ENCODE peak calls at places on chromosomes 5 and 9, in seven cellular contexts. E, H, I, C, Q, W and B are unnamed samples.

GRCh38 chr5:160133071-160133917 is 14.0 kb upstream of the PWWP2A start:
- DNase-seq in Q (no peak), H (peak), I (no peak), E (no peak), C (no peak), W (no peak), B (no peak)

GRCh38 chr5:57173026-57173317 is 887 bp upstream of the GPBP1 start:
- DNase-seq in I (no peak), H (no peak), W (no peak), Q (no peak), E (no peak), C (no peak), B (no peak)

GRCh38 chr9:137083418-137084004 is 3.3 kb upstream of the MAN1B1 start:
- DNase-seq in Q (no peak), I (no peak), E (peak), H (peak), C (no peak), W (peak), B (no peak)

GRCh38 chr5:7392401-7393024 is 3.4 kb upstream of the ADCY2 start:
- DNase-seq in W (no peak), Q (no peak), E (peak), H (no peak), C (no peak), I (peak), B (no peak)

GRCh38 chr5:622359-622758 is 10.2 kb downstream of the CEP72 start:
- DNase-seq in I (no peak), W (no peak), C (no peak), E (no peak), H (no peak), Q (no peak), B (no peak)

GRCh38 chr5:42638972-42639371 is 117.6 kb upstream of the CCDC152 start:
- DNase-seq in I (no peak), C (no peak), H (no peak), W (no peak), Q (no peak), E (no peak), B (no peak)

GRCh38 chr5:145632701-145633100 is 202.4 kb downstream of the PRELID2 start:
- DNase-seq in Q (no peak), I (no peak), E (no peak), H (no peak), W (no peak), C (no peak), B (no peak)

GRCh38 chr5:60036539-60036938 is 143.0 kb upstream of the PDE4D start:
- DNase-seq in C (no peak), W (no peak), I (peak), E (no peak), H (no peak), Q (no peak), B (no peak)

GRCh38 chr5:175288048-175288621 is 155.8 kb downstream of the DRD1 start:
- DNase-seq in E (no peak), W (no peak), Q (no peak), C (no peak), I (no peak), H (no peak), B (no peak)

GRCh38 chr5:157559301-157559700 is 16.3 kb downstream of the ADAM19 start:
- DNase-seq in W (no peak), Q (no peak), H (no peak), C (no peak), E (no peak), I (no peak), B (no peak)

GRCh38 chr9:106479679-106480078 is 383.3 kb upstream of the ZNF462 start:
- DNase-seq in C (no peak), E (no peak), I (no peak), H (no peak), W (no peak), Q (no peak), B (no peak)

GRCh38 chr9:122767821-122768220 is 20.9 kb upstream of the OR5C1 start:
- DNase-seq in H (no peak), E (no peak), W (no peak), C (no peak), Q (no peak), I (no peak), B (no peak)

GRCh38 chr5:15598294-15598902 is 98.4 kb downstream of the FBXL7 start:
- DNase-seq in I (no peak), W (no peak), E (no peak), H (no peak), C (no peak), Q (no peak), B (no peak)

GRCh38 chr9:113715086-113715485 is 161.0 kb upstream of the ZNF618 start:
- DNase-seq in Q (no peak), C (no peak), E (peak), I (no peak), H (no peak), W (no peak), B (no peak)

GRCh38 chr9:107067715-107068416 is 204.9 kb downstream of the ZNF462 start:
- DNase-seq in Q (no peak), C (no peak), W (no peak), E (no peak), H (no peak), I (no peak), B (no peak)

GRCh38 chr5:125349432-125349831 is 603.0 kb upstream of the ZNF608 start:
- DNase-seq in Q (no peak), I (no peak), W (no peak), E (no peak), H (no peak), C (no peak), B (no peak)

GRCh38 chr5:151223447-151224264 is at the start of gene CCDC69:
- DNase-seq in W (no peak), H (peak), C (peak), E (peak), I (peak), Q (peak), B (no peak)

GRCh38 chr5:59766394-59766793 is 127.1 kb downstream of the PDE4D start:
- DNase-seq in Q (no peak), C (no peak), I (no peak), E (no peak), H (no peak), W (no peak), B (no peak)

GRCh38 chr5:98349251-98349989 is 424.0 kb upstream of the RGMB start:
- DNase-seq in H (no peak), Q (no peak), W (no peak), I (no peak), C (no peak), E (no peak), B (no peak)

GRCh38 chr5:124341066-124341943 is 405.1 kb downstream of the ZNF608 start:
- DNase-seq in Q (no peak), E (no peak), W (no peak), H (no peak), I (no peak), C (no peak), B (no peak)

GRCh38 chr9:93684806-93685553 is 108.6 kb downstream of the PHF2 start:
- DNase-seq in C (no peak), Q (no peak), E (no peak), H (no peak), I (no peak), W (peak), B (no peak)

GRCh38 chr9:98176391-98177259 is 15.8 kb downstream of the CORO2A start:
- DNase-seq in I (no peak), E (no peak), H (no peak), Q (no peak), C (no peak), W (no peak), B (no peak)

GRCh38 chr5:78076351-78076750 is 218.1 kb downstream of the AP3B1 start:
- DNase-seq in W (no peak), I (no peak), H (no peak), C (no peak), Q (no peak), E (no peak), B (no peak)

GRCh38 chr9:136212345-136212950 is 7.5 kb upstream of the LHX3 start:
- DNase-seq in E (no peak), I (no peak), H (no peak), W (no peak), C (no peak), Q (no peak), B (no peak)